ENCODE peak calls at places on chromosomes 6 and 20, in four cellular contexts. Q is activated T-cell treated with anti-CD3 and anti-CD28 coated beads, Interleukin-2, amount 50 U/mL, for 4 hours; G is Right ventricle myocardium superior; D is activated CD8-positive, alpha-beta memory T cell treated with anti-CD3 and anti-CD28 coated beads, Interleukin-2, amount 50 U/mL, for 4 hours. X is an unnamed sample.
A peak's percentile ranks its signal among the peaks of the same experiment; 100 is the strongest.

GRCh38 chr6:33419580-33420492 is at the start of gene SYNGAP1:
- DNase-seq in Q (peak; percentile 46), G (peak; percentile 82), D (peak; percentile 55), X (no peak)

GRCh38 chr6:11802886-11803595 is 24.4 kb upstream of the ADTRP start:
- DNase-seq in Q (no peak), G (no peak), D (no peak), X (no peak)

GRCh38 chr6:42099340-42100028 is 42.9 kb downstream of the C6orf132 start:
- DNase-seq in Q (no peak), G (no peak), D (no peak), X (no peak)

GRCh38 chr6:109918227-109918626 is 59.9 kb upstream of the GPR6 start:
- DNase-seq in Q (no peak), G (no peak), D (no peak), X (no peak)

GRCh38 chr6:63349401-63349800 is 29.6 kb upstream of the LGSN start:
- DNase-seq in Q (no peak), G (no peak), D (no peak), X (no peak)

GRCh38 chr20:6533321-6533720 is 234.2 kb upstream of the BMP2 start:
- DNase-seq in Q (no peak), G (no peak), D (no peak), X (no peak)

GRCh38 chr6:7264686-7265384 is 48.2 kb downstream of the SSR1 start:
- DNase-seq in Q (no peak), G (peak; percentile 29), D (no peak), X (no peak)

GRCh38 chr6:73696990-73697651 is 1.1 kb downstream of the CD109 start:
- DNase-seq in Q (no peak), G (no peak), D (no peak), X (no peak)

GRCh38 chr6:15310680-15311079 is 64.8 kb downstream of the JARID2 start:
- DNase-seq in Q (no peak), G (no peak), D (no peak), X (no peak)

GRCh38 chr6:100808638-100809275 is 72.4 kb downstream of the ASCC3 start:
- DNase-seq in Q (no peak), G (no peak), D (no peak), X (no peak)

GRCh38 chr6:129686941-129687627 is 22.9 kb downstream of the ARHGAP18 start:
- DNase-seq in Q (peak; percentile 25), G (no peak), D (peak; percentile 35), X (no peak)

GRCh38 chr20:13644010-13644409 is 5.3 kb upstream of the TASP1 start:
- DNase-seq in Q (no peak), G (no peak), D (no peak), X (no peak)

GRCh38 chr6:156848533-156848932 is 71.4 kb downstream of the ARID1B start:
- DNase-seq in Q (no peak), G (peak; percentile 87), D (no peak), X (no peak)

GRCh38 chr20:33733654-33734576 is 2.1 kb downstream of the ZNF341 start:
- DNase-seq in Q (no peak), G (no peak), D (no peak), X (no peak)

GRCh38 chr20:48849779-48850178 is 22.0 kb upstream of the PREX1 start:
- DNase-seq in Q (no peak), G (no peak), D (no peak), X (no peak)

GRCh38 chr6:30685157-30685976 is 1.1 kb downstream of the PPP1R18 start:
- DNase-seq in Q (no peak), G (no peak), D (no peak), X (no peak)

GRCh38 chr6:34280216-34280615 is 31.4 kb upstream of the SMIM29 start:
- DNase-seq in Q (no peak), G (no peak), D (no peak), X (no peak)

GRCh38 chr6:25331085-25331685 is 52.0 kb downstream of the CARMIL1 start:
- DNase-seq in Q (no peak), G (no peak), D (no peak), X (no peak)

GRCh38 chr6:35194390-35194789 is 19.4 kb upstream of the SCUBE3 start:
- DNase-seq in Q (no peak), G (no peak), D (no peak), X (no peak)

GRCh38 chr20:61933481-61933950 is 132.2 kb downstream of the TAF4 start:
- DNase-seq in Q (no peak), G (peak; percentile 11), D (no peak), X (no peak)

GRCh38 chr6:44650947-44651346 is 263.4 kb downstream of the CDC5L start:
- DNase-seq in Q (no peak), G (no peak), D (no peak), X (no peak)

GRCh38 chr6:53038148-53038547 is 27.1 kb upstream of the FBXO9 start:
- DNase-seq in Q (no peak), G (no peak), D (no peak), X (no peak)

GRCh38 chr20:50341880-50342637 is 151.4 kb downstream of the CEBPB start:
- DNase-seq in Q (no peak), G (no peak), D (no peak), X (no peak)

GRCh38 chr6:56831334-56831733 is 123.6 kb upstream of the BEND6 start:
- DNase-seq in Q (no peak), G (no peak), D (no peak), X (no peak)